ENCODE peak calls at places on chromosomes 3 and 15, in ten cellular contexts. Y is nucleus accumbens; O is A549; T is transverse colon; Z is stimulated activated effector memory CD8-positive, alpha-beta T cell treated with anti-CD3 and anti-CD28 coated beads, Interleukin-12 subunit alpha, Interleukin-12 subunit beta, amount 100 ng/mL, for 72 hours; V is NCI-H187 treated with DMSO at 0.1 percent for 48 hours; K is stimulated activated CD4-positive, alpha-beta T cell treated with anti-CD3 and anti-CD28 coated beads, Interleukin-4, amount 100 ng/mL, for 1 hour; L is AG10803; F is NAMALWA; G is neuronal stem cell. M is an unnamed sample.

GRCh38 chr3:129121016-129121791 is 400 bp downstream of the RAB43 start:
- DNase-seq in Z (peak; percentile 35), T (peak; percentile 19), O (no peak), G (peak; percentile 27), F (no peak), K (peak; percentile 56), V (no peak), Y (peak; percentile 59), L (no peak), M (peak; percentile 76)

GRCh38 chr15:77064539-77065308 is 6.2 kb downstream of the TSPAN3 start:
- DNase-seq in O (no peak), G (no peak), Z (no peak), T (no peak), F (no peak), Y (no peak), V (no peak), K (no peak), L (no peak), M (no peak)

GRCh38 chr3:25900171-25900570 is 110.3 kb downstream of the OXSM start:
- DNase-seq in V (no peak), Z (no peak), G (no peak), T (no peak), K (no peak), F (no peak), L (no peak), Y (no peak), O (no peak), M (no peak)

GRCh38 chr3:151356791-151357460 is 27.6 kb upstream of the P2RY13 start:
- DNase-seq in Z (no peak), K (no peak), L (no peak), T (no peak), Y (no peak), V (no peak), G (no peak), O (no peak), F (no peak), M (no peak)

GRCh38 chr15:34360298-34360697 is 6.7 kb downstream of the LPCAT4 start:
- DNase-seq in L (no peak), T (no peak), G (no peak), Y (no peak), Z (no peak), K (no peak), O (no peak), F (no peak), V (no peak), M (peak; percentile 78)

GRCh38 chr3:4550957-4551754 is 58.0 kb downstream of the ITPR1 start:
- DNase-seq in K (no peak), O (no peak), V (no peak), G (no peak), L (no peak), F (no peak), T (no peak), Z (no peak), Y (no peak), M (no peak)

GRCh38 chr3:31813197-31813596 is 167.9 kb downstream of the OSBPL10 start:
- DNase-seq in G (no peak), F (no peak), O (no peak), T (no peak), Z (no peak), V (no peak), Y (no peak), K (no peak), L (no peak), M (no peak)

GRCh38 chr3:144343777-144344176 is 372.2 kb downstream of the DIPK2A start:
- DNase-seq in G (no peak), V (no peak), T (no peak), Z (no peak), F (no peak), Y (no peak), K (no peak), L (no peak), O (no peak), M (no peak)

GRCh38 chr3:192901435-192901834 is 16.2 kb downstream of the MB21D2 start:
- DNase-seq in V (no peak), F (no peak), T (no peak), O (no peak), Z (no peak), K (no peak), L (peak; percentile 97), G (no peak), Y (no peak), M (no peak)

GRCh38 chr3:30629736-30630135 is 23.3 kb downstream of the TGFBR2 start:
- DNase-seq in V (no peak), Z (no peak), G (no peak), T (no peak), L (no peak), Y (no peak), O (no peak), K (no peak), F (no peak), M (no peak)

GRCh38 chr15:29821416-29822099 is 710 bp downstream of the TJP1 start:
- DNase-seq in O (peak; percentile 75), F (no peak), G (peak; percentile 55), V (no peak), Y (peak; percentile 59), L (peak; percentile 71), T (peak; percentile 83), Z (no peak), K (no peak), M (peak; percentile 93)

GRCh38 chr3:86733257-86733656 is 257.7 kb downstream of the VGLL3 start:
- DNase-seq in O (no peak), G (no peak), Z (no peak), F (no peak), L (no peak), K (no peak), T (no peak), Y (no peak), V (no peak), M (no peak)

GRCh38 chr15:101709466-101709865 is 14.8 kb downstream of the TARS3 start:
- DNase-seq in F (no peak), T (no peak), Z (no peak), L (no peak), G (no peak), O (no peak), Y (peak; percentile 16), K (no peak), V (no peak), M (no peak)

GRCh38 chr3:107235193-107235922 is 141.9 kb upstream of the CCDC54 start:
- DNase-seq in L (peak; percentile 11), T (no peak), G (no peak), Y (no peak), V (no peak), O (no peak), F (no peak), Z (no peak), K (no peak), M (no peak)

GRCh38 chr3:7285502-7285901 is 424.6 kb downstream of the GRM7 start:
- DNase-seq in K (no peak), O (no peak), T (no peak), F (peak; percentile 8), Z (no peak), G (no peak), L (no peak), V (no peak), Y (no peak), M (peak; percentile 53)

GRCh38 chr15:101179341-101180153 is 72.3 kb downstream of the CHSY1 start:
- DNase-seq in L (peak; percentile 95), Y (no peak), G (no peak), Z (no peak), O (no peak), K (no peak), V (no peak), F (no peak), T (no peak), M (no peak)